ENCODE peak calls at places on chromosomes 5 and 9, in five cellular contexts. One of them, this sample, is unnamed.

GRCh38 chr5:112869948-112870347 is 8.9 kb downstream of the SRP19 start:
- DNase-seq in fibroblast of the aortic adventitia: no peak
- DNase-seq in AG04449: no peak
- DNase-seq in small intestine: peak; percentile 11
- DNase-seq in kidney epithelial cell: no peak
- DNase-seq in this sample: no peak

GRCh38 chr5:140292212-140293040 is 10.5 kb downstream of the PFDN1 start:
- DNase-seq in fibroblast of the aortic adventitia: peak; percentile 49
- DNase-seq in AG04449: no peak
- DNase-seq in small intestine: no peak
- DNase-seq in kidney epithelial cell: no peak
- DNase-seq in this sample: no peak

GRCh38 chr9:87812375-87813118 is 70.1 kb upstream of the SPATA31E1 start:
- DNase-seq in AG04449: peak; percentile 28
- DNase-seq in small intestine: no peak
- DNase-seq in fibroblast of the aortic adventitia: peak; percentile 74
- DNase-seq in kidney epithelial cell: peak; percentile 38
- DNase-seq in this sample: peak; percentile 31

GRCh38 chr5:57778528-57779175 is 296.0 kb upstream of the ACTBL2 start:
- DNase-seq in fibroblast of the aortic adventitia: peak; percentile 75
- DNase-seq in kidney epithelial cell: peak; percentile 12
- DNase-seq in AG04449: peak; percentile 10
- DNase-seq in small intestine: peak; percentile 3
- DNase-seq in this sample: no peak

GRCh38 chr9:111467778-111468367 is 16.3 kb downstream of the ECPAS start:
- DNase-seq in AG04449: no peak
- DNase-seq in fibroblast of the aortic adventitia: no peak
- DNase-seq in kidney epithelial cell: no peak
- DNase-seq in small intestine: no peak
- DNase-seq in this sample: no peak

GRCh38 chr5:79236364-79236969 is 536 bp downstream of the JMY start:
- DNase-seq in kidney epithelial cell: no peak
- DNase-seq in fibroblast of the aortic adventitia: no peak
- DNase-seq in small intestine: no peak
- DNase-seq in AG04449: no peak
- DNase-seq in this sample: no peak

GRCh38 chr9:71286146-71286545 is 164.7 kb upstream of the TRPM3 start:
- DNase-seq in kidney epithelial cell: no peak
- DNase-seq in fibroblast of the aortic adventitia: no peak
- DNase-seq in small intestine: no peak
- DNase-seq in AG04449: no peak
- DNase-seq in this sample: no peak

GRCh38 chr5:120538149-120538548 is 74.0 kb downstream of the PRR16 start:
- DNase-seq in kidney epithelial cell: peak; percentile 19
- DNase-seq in small intestine: no peak
- DNase-seq in fibroblast of the aortic adventitia: peak; percentile 54
- DNase-seq in AG04449: no peak
- DNase-seq in this sample: no peak

GRCh38 chr5:1655496-1656270 is 131.9 kb upstream of the LPCAT1 start:
- DNase-seq in fibroblast of the aortic adventitia: no peak
- DNase-seq in kidney epithelial cell: no peak
- DNase-seq in small intestine: no peak
- DNase-seq in AG04449: no peak
- DNase-seq in this sample: no peak

GRCh38 chr5:156595132-156595787 is 254.8 kb upstream of the PPP1R2B start:
- DNase-seq in fibroblast of the aortic adventitia: no peak
- DNase-seq in small intestine: no peak
- DNase-seq in AG04449: no peak
- DNase-seq in kidney epithelial cell: no peak
- DNase-seq in this sample: no peak

GRCh38 chr5:7754997-7755596 is 95.8 kb downstream of the CFAP90 start:
- DNase-seq in AG04449: no peak
- DNase-seq in kidney epithelial cell: no peak
- DNase-seq in small intestine: peak; percentile 47
- DNase-seq in fibroblast of the aortic adventitia: peak; percentile 19
- DNase-seq in this sample: no peak

GRCh38 chr9:117551171-117551570 is 136.3 kb upstream of the ASTN2 start:
- DNase-seq in AG04449: no peak
- DNase-seq in kidney epithelial cell: no peak
- DNase-seq in small intestine: no peak
- DNase-seq in fibroblast of the aortic adventitia: no peak
- DNase-seq in this sample: no peak

GRCh38 chr9:21996858-21997257 is 2.3 kb downstream of the CDKN2B-AS1 start:
- DNase-seq in kidney epithelial cell: no peak
- DNase-seq in AG04449: no peak
- DNase-seq in fibroblast of the aortic adventitia: no peak
- DNase-seq in small intestine: no peak
- DNase-seq in this sample: no peak
- H3K4me3 ChIP-seq in kidney epithelial cell: no peak overlapping the region
- H3K4me3 ChIP-seq in AG04449: no peak overlapping the region
- H3K4me3 ChIP-seq in fibroblast of the aortic adventitia: no peak overlapping the region
- H3K4me3 ChIP-seq in small intestine: no peak overlapping the region
- H3K4me3 ChIP-seq in this sample: no peak overlapping the region

GRCh38 chr9:12813533-12813932 is 38.7 kb downstream of the LURAP1L start:
- DNase-seq in kidney epithelial cell: no peak
- DNase-seq in small intestine: no peak
- DNase-seq in fibroblast of the aortic adventitia: peak; percentile 51
- DNase-seq in AG04449: no peak
- DNase-seq in this sample: no peak
- H3K4me3 ChIP-seq in kidney epithelial cell: no peak overlapping the region
- H3K4me3 ChIP-seq in small intestine: no peak overlapping the region
- H3K4me3 ChIP-seq in fibroblast of the aortic adventitia: no peak overlapping the region
- H3K4me3 ChIP-seq in AG04449: no peak overlapping the region
- H3K4me3 ChIP-seq in this sample: no peak overlapping the region

GRCh38 chr9:134366223-134367031 is 40.2 kb downstream of the RXRA start:
- DNase-seq in small intestine: peak; percentile 88
- DNase-seq in fibroblast of the aortic adventitia: peak; percentile 93
- DNase-seq in kidney epithelial cell: no peak
- DNase-seq in AG04449: peak; percentile 62
- DNase-seq in this sample: peak; percentile 63
- H3K4me3 ChIP-seq in small intestine: no peak overlapping the region
- H3K4me3 ChIP-seq in fibroblast of the aortic adventitia: peak overlapping the region; percentile 22
- H3K4me3 ChIP-seq in kidney epithelial cell: no peak overlapping the region
- H3K4me3 ChIP-seq in AG04449: peak overlapping the region; percentile 20
- H3K4me3 ChIP-seq in this sample: peak overlapping the region; percentile 4

GRCh38 chr9:68914751-68915150 is 99.2 kb downstream of the PRKACG start:
- DNase-seq in AG04449: no peak
- DNase-seq in kidney epithelial cell: no peak
- DNase-seq in small intestine: peak; percentile 20
- DNase-seq in fibroblast of the aortic adventitia: no peak
- DNase-seq in this sample: no peak

GRCh38 chr9:68923480-68923879 is 90.4 kb downstream of the PRKACG start:
- DNase-seq in fibroblast of the aortic adventitia: no peak
- DNase-seq in kidney epithelial cell: no peak
- DNase-seq in small intestine: no peak
- DNase-seq in AG04449: no peak
- DNase-seq in this sample: no peak

GRCh38 chr9:68925175-68925574 is 88.7 kb downstream of the PRKACG start:
- DNase-seq in kidney epithelial cell: no peak
- DNase-seq in small intestine: no peak
- DNase-seq in AG04449: no peak
- DNase-seq in fibroblast of the aortic adventitia: no peak
- DNase-seq in this sample: no peak

GRCh38 chr9:68920921-68921320 is 93.0 kb downstream of the PRKACG start:
- DNase-seq in small intestine: no peak
- DNase-seq in kidney epithelial cell: no peak
- DNase-seq in AG04449: no peak
- DNase-seq in fibroblast of the aortic adventitia: no peak
- DNase-seq in this sample: no peak

GRCh38 chr9:68919666-68920065 is 94.2 kb downstream of the PRKACG start:
- DNase-seq in AG04449: no peak
- DNase-seq in fibroblast of the aortic adventitia: no peak
- DNase-seq in kidney epithelial cell: no peak
- DNase-seq in small intestine: no peak
- DNase-seq in this sample: no peak
- H3K4me3 ChIP-seq in AG04449: no peak overlapping the region
- H3K4me3 ChIP-seq in fibroblast of the aortic adventitia: no peak overlapping the region
- H3K4me3 ChIP-seq in kidney epithelial cell: no peak overlapping the region
- H3K4me3 ChIP-seq in small intestine: no peak overlapping the region
- H3K4me3 ChIP-seq in this sample: no peak overlapping the region

DNA sequence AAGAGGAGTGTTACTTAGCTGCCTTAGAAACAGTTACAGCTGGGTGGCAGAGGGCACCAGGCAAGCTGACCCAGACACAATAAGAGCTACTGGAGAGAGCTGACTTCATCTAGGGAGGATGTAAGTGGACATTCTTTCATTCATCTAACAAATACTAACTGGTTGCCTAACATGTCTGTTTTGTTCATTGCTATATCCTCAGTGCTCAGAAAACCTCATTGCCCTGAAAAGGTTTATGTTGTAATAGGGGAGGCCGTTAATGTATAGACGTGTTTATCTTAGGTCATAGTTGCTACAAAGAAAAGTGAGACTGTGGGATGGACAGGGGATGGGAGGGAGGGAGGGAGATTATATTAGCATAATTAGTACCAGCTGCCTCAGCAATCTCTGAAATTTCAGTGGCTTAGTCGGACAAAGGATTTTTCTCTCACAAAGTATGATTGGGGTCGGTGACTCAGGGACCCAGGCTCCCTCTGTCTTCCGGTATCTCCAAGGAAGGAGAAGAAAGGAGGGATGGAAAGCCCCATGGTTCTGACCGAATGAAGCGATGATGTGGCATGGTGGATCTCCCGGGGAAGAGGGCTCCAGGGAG is 2.6 kb upstream of the SNX18 start:
- DNase-seq in AG04449: peak; percentile 50
- DNase-seq in fibroblast of the aortic adventitia: peak; percentile 62
- DNase-seq in small intestine: no peak
- DNase-seq in kidney epithelial cell: peak; percentile 65
- DNase-seq in this sample: peak; percentile 39
- H3K4me3 ChIP-seq in AG04449: no peak overlapping the region
- H3K4me3 ChIP-seq in fibroblast of the aortic adventitia: no peak overlapping the region
- H3K4me3 ChIP-seq in small intestine: no peak overlapping the region
- H3K4me3 ChIP-seq in kidney epithelial cell: no peak overlapping the region
- H3K4me3 ChIP-seq in this sample: no peak overlapping the region

DNA sequence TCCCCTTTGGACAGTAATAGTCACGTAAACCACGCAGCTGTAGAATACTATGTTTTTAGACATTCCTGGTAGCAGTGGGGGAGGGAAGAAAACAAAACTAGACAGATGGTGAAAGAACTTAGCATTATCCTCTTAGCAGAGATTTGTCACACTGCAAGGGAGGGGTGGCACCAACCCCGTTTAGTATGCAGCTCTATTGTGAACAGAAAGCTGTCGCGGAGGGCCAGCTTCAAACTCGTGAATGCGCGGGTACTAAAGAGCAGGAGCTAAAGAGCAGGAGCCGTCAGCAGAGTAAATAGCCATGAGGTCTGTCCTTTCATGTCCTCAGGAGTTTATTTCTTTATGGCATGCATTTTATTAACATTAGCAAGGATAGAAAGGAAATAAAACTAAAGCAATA is 141.9 kb upstream of the SLC12A2 start:
- DNase-seq in AG04449: no peak
- DNase-seq in kidney epithelial cell: no peak
- DNase-seq in small intestine: peak; percentile 64
- DNase-seq in fibroblast of the aortic adventitia: no peak
- DNase-seq in this sample: no peak
- H3K4me3 ChIP-seq in AG04449: no peak overlapping the region
- H3K4me3 ChIP-seq in kidney epithelial cell: no peak overlapping the region
- H3K4me3 ChIP-seq in small intestine: peak overlapping the region; percentile 28
- H3K4me3 ChIP-seq in fibroblast of the aortic adventitia: no peak overlapping the region
- H3K4me3 ChIP-seq in this sample: peak overlapping the region; percentile 20

GRCh38 chr5:17021363-17021932 is 85.4 kb upstream of the MYO10 start:
- DNase-seq in small intestine: no peak
- DNase-seq in fibroblast of the aortic adventitia: no peak
- DNase-seq in AG04449: no peak
- DNase-seq in kidney epithelial cell: no peak
- DNase-seq in this sample: no peak
- H3K4me3 ChIP-seq in small intestine: no peak overlapping the region
- H3K4me3 ChIP-seq in fibroblast of the aortic adventitia: no peak overlapping the region
- H3K4me3 ChIP-seq in AG04449: no peak overlapping the region
- H3K4me3 ChIP-seq in kidney epithelial cell: no peak overlapping the region
- H3K4me3 ChIP-seq in this sample: no peak overlapping the region

DNA sequence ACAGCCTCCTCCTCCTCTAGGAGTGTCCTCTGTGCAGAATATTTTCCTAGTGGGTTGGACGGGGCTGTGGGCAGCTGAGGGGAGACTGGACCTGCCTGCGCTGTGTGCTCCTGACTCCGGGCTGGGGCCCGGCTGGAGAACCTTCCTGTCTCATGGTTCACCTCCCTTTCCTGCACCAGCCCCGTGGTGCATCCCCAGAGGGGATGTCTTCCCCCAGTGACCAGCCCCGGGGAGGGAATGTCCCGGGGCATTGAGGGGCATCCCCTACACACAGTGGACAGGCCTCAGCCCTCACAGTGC is 51.9 kb upstream of the PITX1 start:
- DNase-seq in AG04449: no peak
- DNase-seq in small intestine: no peak
- DNase-seq in kidney epithelial cell: no peak
- DNase-seq in fibroblast of the aortic adventitia: no peak
- DNase-seq in this sample: no peak
- H3K4me3 ChIP-seq in AG04449: no peak overlapping the region
- H3K4me3 ChIP-seq in small intestine: no peak overlapping the region
- H3K4me3 ChIP-seq in kidney epithelial cell: no peak overlapping the region
- H3K4me3 ChIP-seq in fibroblast of the aortic adventitia: no peak overlapping the region
- H3K4me3 ChIP-seq in this sample: no peak overlapping the region